ENCODE peak calls at places on chromosomes 16 and 17, in six cellular contexts. U is left ventricle myocardium inferior; E is A549; B is NCI-H1105; G is CD8-positive, alpha-beta T cell; R is AG08395. O is an unnamed sample.

GRCh38 chr17:73223626-73224616 is 31.1 kb downstream of the COG1 start:
- DNase-seq in U (no peak), E (no peak), B (no peak), G (no peak), R (no peak), O (no peak)

GRCh38 chr17:50935201-50936124 is 69.3 kb upstream of the TOB1 start:
- DNase-seq in U (no peak), E (peak; percentile 98), B (no peak), G (no peak), R (no peak), O (no peak)

GRCh38 chr17:6303664-6304063 is 131.3 kb downstream of the AIPL1 start:
- DNase-seq in U (peak; percentile 23), E (peak; percentile 21), B (no peak), G (no peak), R (peak; percentile 43), O (no peak)

GRCh38 chr17:82487898-82488297 is 29.4 kb downstream of the NARF start:
- DNase-seq in U (peak; percentile 38), E (no peak), B (no peak), G (no peak), R (no peak), O (no peak)

GRCh38 chr16:56424791-56425438 is 430 bp downstream of the AMFR start:
- DNase-seq in U (peak; percentile 38), E (no peak), B (peak; percentile 38), G (peak; percentile 13), R (peak; percentile 33), O (peak; percentile 87)

GRCh38 chr16:88306411-88306810 is 76.3 kb upstream of the ZNF469 start:
- DNase-seq in U (peak; percentile 9), E (no peak), B (no peak), G (no peak), R (no peak), O (no peak)

GRCh38 chr17:21539146-21539545 is 153.2 kb upstream of the KCNJ18 start:
- DNase-seq in U (no peak), E (no peak), B (no peak), G (no peak), R (no peak), O (no peak)

GRCh38 chr16:1057252-1057932 is 15.2 kb upstream of the SSTR5 start:
- DNase-seq in U (no peak), E (no peak), B (no peak), G (peak; percentile 33), R (peak; percentile 59), O (no peak)

O was measured in osteocyte.